ENCODE peak calls at places on chromosomes 16 and 17, in five cellular contexts. B is GM12878, E is SK-N-SH, L is HCT116, A is K562. C is an unnamed sample.

GRCh38 chr16:3023415-3023668 is 400 bp downstream of the HCFC1R1 start:
- DNase-seq in B (no peak), E (no peak), L (peak), A (no peak), C (no peak)

GRCh38 chr17:36812762-36813161 is 124.5 kb upstream of the LHX1 start:
- DNase-seq in E (no peak), L (no peak), A (no peak), B (no peak), C (no peak)

GRCh38 chr16:49350265-49351103 is 23.1 kb upstream of the C16orf78 start:
- DNase-seq in L (peak), A (peak), E (peak), B (no peak), C (peak)

GRCh38 chr17:49497147-49498036 is 2.3 kb downstream of the NGFR start:
- DNase-seq in L (no peak), A (no peak), B (no peak), E (peak), C (no peak)

GRCh38 chr17:77555741-77556291 is 402.7 kb upstream of the TNRC6C start:
- DNase-seq in L (no peak), E (peak), A (no peak), B (no peak), C (no peak)

GRCh38 chr17:42272576-42272975 is 3.6 kb downstream of the STAT5B start:
- DNase-seq in B (no peak), E (no peak), L (no peak), A (no peak), C (no peak)

GRCh38 chr17:56893503-56893902 is 20.3 kb downstream of the TRIM25 start:
- DNase-seq in E (no peak), L (no peak), A (no peak), B (no peak), C (no peak)

GRCh38 chr17:79992657-79993389 is 42.8 kb downstream of the TBC1D16 start:
- DNase-seq in A (no peak), L (no peak), B (no peak), E (no peak), C (no peak)

DNA sequence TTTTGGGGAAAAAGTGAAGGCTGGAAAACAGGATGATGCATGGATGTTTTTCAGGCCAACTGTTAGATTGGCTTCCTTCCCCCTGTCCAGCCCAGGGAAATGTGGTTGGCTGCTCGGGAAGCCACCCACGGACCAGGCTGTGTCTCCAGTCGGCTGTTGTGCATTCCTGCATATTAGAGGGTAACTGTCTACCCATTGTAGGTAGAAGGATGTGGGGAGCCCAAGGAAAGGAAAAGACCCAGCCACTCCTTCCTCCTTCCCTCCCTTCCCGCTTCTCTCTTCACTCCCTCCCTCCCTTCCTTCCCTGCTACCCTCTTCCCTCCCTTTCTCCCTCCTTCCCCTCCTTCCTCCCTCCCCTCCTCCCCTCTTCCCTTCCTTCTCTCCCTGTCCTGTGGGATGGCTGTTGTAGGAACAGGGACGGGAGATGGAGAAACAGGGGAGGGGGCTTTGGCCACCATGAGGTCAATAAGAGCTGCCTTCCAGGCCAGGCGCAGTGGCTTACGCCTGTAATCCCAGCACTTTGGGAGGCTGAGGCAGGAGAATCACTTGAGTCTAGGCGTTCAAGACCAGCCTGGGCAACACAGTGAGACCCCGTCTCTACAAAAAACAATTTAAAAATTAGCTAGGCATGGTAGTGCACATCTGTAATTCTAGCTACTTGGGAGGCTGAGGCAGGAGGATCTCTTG is 16.9 kb downstream of the SYT17 start:
- DNase-seq in A (no peak), E (no peak), B (no peak), L (no peak), C (no peak)
- H3K27ac ChIP-seq in A (no peak), E (no peak), B (no peak), L (no peak), C (no peak)

DNA sequence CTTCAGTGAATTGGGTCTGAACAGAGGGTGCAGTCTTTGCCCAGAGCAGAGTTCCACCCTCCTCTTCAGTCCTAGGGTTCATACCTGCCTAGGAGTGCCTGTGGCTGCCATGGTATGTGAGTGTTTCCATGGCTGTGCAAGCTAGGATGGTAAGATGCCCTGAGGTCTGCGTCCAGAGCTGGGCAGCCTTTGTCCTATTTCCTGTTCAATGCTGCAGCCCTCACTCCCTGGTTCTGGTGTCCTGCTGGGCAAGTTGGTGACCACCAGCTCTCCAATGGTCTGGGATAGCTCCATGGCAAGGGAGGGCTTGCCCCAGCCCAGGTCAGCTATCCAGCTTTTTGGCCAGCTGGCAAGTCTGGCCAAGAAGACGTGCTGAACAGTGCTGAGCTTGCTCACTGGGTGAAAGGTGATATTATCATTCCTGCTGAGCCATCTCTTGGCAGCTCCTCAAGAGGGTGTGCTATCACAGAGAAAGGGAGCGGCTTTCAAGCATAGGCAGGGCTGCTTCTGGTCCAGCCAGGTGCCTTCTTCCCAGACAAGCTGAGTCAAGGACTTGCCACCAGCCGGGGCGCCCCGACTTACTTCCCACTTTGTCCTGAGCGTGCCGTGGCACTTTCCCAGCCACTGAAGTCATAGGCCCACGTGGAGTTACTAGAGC is 13.0 kb upstream of the NFATC3 start:
- DNase-seq in E (no peak), B (no peak), A (peak), L (no peak), C (no peak)
- TF ChIP-seq ZBTB33 in E (no peak), B (no peak), A (no peak), L (no peak), C (no peak)

DNA sequence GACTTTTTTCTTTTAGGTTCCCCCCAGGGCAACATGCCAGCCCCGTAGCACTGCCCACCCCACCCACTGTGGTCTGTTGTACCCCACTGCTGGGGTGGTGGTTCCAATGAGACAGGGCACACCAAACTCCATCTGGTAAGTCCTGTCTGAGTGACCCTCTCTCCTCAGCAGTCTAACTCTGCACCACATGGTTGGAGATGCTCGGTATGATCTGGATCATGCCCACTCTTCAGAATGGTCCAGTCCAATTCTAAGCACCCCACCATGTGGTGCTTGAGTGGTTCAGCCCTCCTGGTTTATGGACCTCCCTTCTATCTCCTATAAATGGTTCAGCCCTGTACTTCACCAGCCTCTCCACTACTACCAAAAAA is 5.9 kb downstream of the KDM6B start:
- DNase-seq in E (no peak), B (no peak), L (no peak), A (no peak), C (peak)
- H3K27ac ChIP-seq in E (peak), B (no peak), L (peak), A (peak), C (no peak)

GRCh38 chr17:29295420-29295819 is 1.5 kb upstream of the NUFIP2 start:
- DNase-seq in E (no peak), L (no peak), B (no peak), A (no peak), C (no peak)

GRCh38 chr17:29293890-29294579 is at the start of gene NUFIP2:
- DNase-seq in B (peak), E (peak), L (peak), A (peak), C (peak)

GRCh38 chr17:29292992-29293889 is 707 bp downstream of the NUFIP2 start:
- DNase-seq in B (no peak), L (no peak), E (peak), A (peak), C (peak)

GRCh38 chr17:29292071-29292991 is 1.6 kb downstream of the NUFIP2 start:
- DNase-seq in A (peak), B (no peak), L (no peak), E (peak), C (no peak)

GRCh38 chr17:29294580-29294900 is 592 bp upstream of the NUFIP2 start:
- DNase-seq in E (no peak), B (no peak), L (no peak), A (no peak), C (no peak)
- TF ChIP-seq ZBTB33 in E (no peak), B (no peak), L (no peak), A (no peak), C (no peak)

GRCh38 chr17:72100445-72100844 is 20.4 kb upstream of the SOX9 start:
- DNase-seq in L (no peak), E (no peak), B (no peak), A (no peak), C (no peak)

GRCh38 chr17:72099919-72100318 is 20.9 kb upstream of the SOX9 start:
- DNase-seq in E (no peak), A (no peak), B (no peak), L (no peak), C (no peak)

GRCh38 chr17:72097144-72097543 is 23.7 kb upstream of the SOX9 start:
- DNase-seq in A (no peak), B (no peak), L (no peak), E (no peak), C (no peak)

GRCh38 chr17:72092710-72093322 is 28.0 kb upstream of the SOX9 start:
- DNase-seq in L (no peak), E (no peak), A (no peak), B (no peak), C (peak)

DNA sequence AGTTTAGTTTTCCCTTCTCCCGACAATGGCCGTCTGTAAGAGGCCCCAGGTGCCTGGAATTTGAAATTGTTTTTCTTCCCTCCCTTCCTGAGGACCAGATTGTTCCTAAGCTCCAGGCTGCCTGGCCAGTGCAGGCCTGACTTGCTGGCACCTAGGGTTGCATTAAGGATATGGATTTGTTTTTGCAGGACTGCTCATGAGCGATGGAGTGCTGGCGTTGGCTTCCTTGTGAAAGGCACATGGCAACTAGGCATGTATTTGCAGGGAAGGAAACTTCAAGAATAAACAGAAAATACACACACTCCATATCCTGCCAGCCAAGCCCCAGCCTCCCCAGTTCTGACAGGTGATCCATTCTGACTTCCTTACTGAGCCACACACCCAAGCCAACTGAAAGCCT is 25.5 kb upstream of the SOX9 start:
- DNase-seq in A (no peak), E (no peak), L (no peak), B (no peak), C (no peak)
- H3K27ac ChIP-seq in A (no peak), E (no peak), L (no peak), B (no peak), C (no peak)

GRCh38 chr17:32626371-32626770 is 139.6 kb downstream of the CDK5R1 start:
- DNase-seq in E (no peak), B (no peak), L (no peak), A (no peak), C (no peak)

GRCh38 chr17:32625971-32626370 is 139.2 kb downstream of the CDK5R1 start:
- DNase-seq in B (no peak), L (no peak), E (no peak), A (no peak), C (no peak)

GRCh38 chr17:32628645-32629044 is 141.9 kb downstream of the CDK5R1 start:
- DNase-seq in L (no peak), A (no peak), B (no peak), E (no peak), C (no peak)

GRCh38 chr17:32629563-32630190 is 142.9 kb downstream of the CDK5R1 start:
- DNase-seq in B (no peak), E (no peak), L (no peak), A (no peak), C (no peak)

DNA sequence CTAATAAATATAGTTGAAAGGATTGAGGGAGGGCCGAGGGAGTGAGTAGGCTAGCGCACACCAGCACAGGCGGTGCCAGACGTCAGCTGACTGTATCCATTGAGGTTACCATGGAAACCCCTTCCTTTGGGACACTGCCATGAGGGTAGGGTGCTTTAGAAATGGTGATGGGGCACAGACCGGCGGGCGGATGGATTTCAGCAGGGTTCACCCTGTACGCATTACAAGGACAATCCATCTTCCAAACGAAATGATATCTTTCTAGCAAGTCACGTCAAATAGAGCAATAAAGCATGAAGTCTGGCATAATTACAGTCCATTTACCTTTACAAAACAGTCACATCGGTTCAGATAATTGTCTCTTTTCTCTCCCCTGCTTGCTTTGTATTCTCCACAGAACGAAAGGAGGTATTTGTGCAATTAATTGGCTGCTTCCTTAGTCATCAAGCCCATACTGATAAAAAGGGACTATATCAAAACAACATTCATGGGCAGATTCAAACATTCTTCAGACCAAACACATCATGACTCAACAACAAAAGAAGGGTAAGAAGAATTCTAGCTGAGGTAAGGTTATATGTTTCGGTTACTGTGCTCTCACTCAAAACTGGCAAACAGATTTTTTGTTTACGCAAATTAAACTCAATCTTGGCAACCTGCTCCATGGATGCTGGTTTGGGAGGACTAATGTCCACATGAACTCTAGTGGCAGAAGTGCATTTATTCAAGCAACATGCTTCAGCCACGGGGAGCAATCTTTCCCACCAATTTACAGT is 140.6 kb downstream of the CDK5R1 start:
- DNase-seq in A (no peak), B (no peak), L (no peak), E (peak), C (no peak)
- TF ChIP-seq ZBTB33 in A (no peak), B (no peak), L (no peak), E (no peak), C (no peak)

C was measured in HepG2.